ENCODE peak calls at places on chromosomes 4 and X, in nine cellular contexts. A is IMR-90, X is HTR-8/SVneo, L is T-helper 1 cell, V is bronchial epithelial cell, G is HS-27A, Z is pons, B is MV-4-11, N is SK-N-DZ. R is an unnamed sample.

GRCh38 chr4:141246243-141246642 is 25.5 kb downstream of the ZNF330 start:
- DNase-seq in G (peak; percentile 54), X (peak; percentile 27), B (peak; percentile 11), L (no peak), A (peak; percentile 74), N (no peak), V (no peak), Z (no peak), R (no peak)

GRCh38 chr4:164997324-164997723 is 19.9 kb upstream of the TRIM61 start:
- DNase-seq in G (peak; percentile 7), V (no peak), B (peak; percentile 9), X (peak; percentile 27), L (no peak), Z (peak; percentile 72), A (no peak), N (no peak), R (no peak)

GRCh38 chr4:7134737-7135388 is 57.5 kb upstream of the SORCS2 start:
- DNase-seq in Z (peak; percentile 45), X (peak; percentile 57), L (no peak), N (no peak), B (peak; percentile 42), A (peak; percentile 84), G (peak; percentile 82), V (no peak), R (no peak)

GRCh38 chr4:1053080-1053661 is 41.7 kb downstream of the FGFRL1 start:
- DNase-seq in N (no peak), A (peak; percentile 86), X (no peak), G (no peak), V (peak; percentile 63), Z (no peak), B (no peak), L (no peak), R (no peak)

GRCh38 chrX:20595928-20596550 is 329.3 kb upstream of the RPS6KA3 start:
- DNase-seq in X (no peak), N (no peak), B (no peak), A (no peak), G (no peak), V (peak; percentile 25), Z (no peak), L (no peak), R (no peak)

GRCh38 chr4:168150651-168151050 is 58.3 kb downstream of the ANXA10 start:
- DNase-seq in L (no peak), G (no peak), V (no peak), B (no peak), A (no peak), N (no peak), Z (no peak), X (no peak), R (no peak)

GRCh38 chrX:12401252-12401651 is 263.0 kb downstream of the FRMPD4 start:
- DNase-seq in Z (no peak), G (no peak), L (no peak), A (no peak), B (no peak), X (no peak), V (no peak), N (no peak), R (no peak)

GRCh38 chr4:68218044-68218443 is 27.4 kb downstream of the TMPRSS11B start:
- DNase-seq in G (peak; percentile 29), A (no peak), L (no peak), B (no peak), N (no peak), Z (no peak), V (peak; percentile 34), X (no peak), R (no peak)

GRCh38 chr4:121593760-121594159 is 103.0 kb downstream of the ANXA5 start:
- DNase-seq in L (no peak), N (no peak), G (no peak), V (no peak), A (no peak), Z (no peak), X (no peak), B (no peak), R (no peak)

GRCh38 chrX:136616987-136617685 is 30.8 kb upstream of the CD40LG start:
- DNase-seq in B (no peak), G (no peak), V (no peak), L (no peak), X (no peak), N (no peak), A (no peak), Z (no peak), R (no peak)

GRCh38 chr4:56477192-56477706 is 9.8 kb downstream of the SRP72 start:
- DNase-seq in A (no peak), N (no peak), B (no peak), G (no peak), L (no peak), Z (no peak), V (no peak), X (no peak), R (no peak)

GRCh38 chr4:137417676-137418075 is 114.6 kb downstream of the PCDH18 start:
- DNase-seq in V (no peak), B (no peak), N (no peak), X (no peak), L (no peak), A (peak; percentile 69), G (peak; percentile 11), Z (no peak), R (no peak)

GRCh38 chr4:124940387-124940786 is 227.9 kb upstream of the ANKRD50 start:
- DNase-seq in A (peak; percentile 98), N (no peak), Z (peak; percentile 15), X (peak; percentile 49), B (no peak), L (no peak), G (peak; percentile 62), V (peak; percentile 97), R (no peak)

GRCh38 chr4:119105605-119106004 is 30.0 kb upstream of the MYOZ2 start:
- DNase-seq in L (no peak), Z (no peak), N (no peak), B (peak; percentile 68), G (no peak), V (peak; percentile 47), A (no peak), X (no peak), R (no peak)

GRCh38 chrX:56343231-56343630 is 111.1 kb downstream of the KLF8 start:
- DNase-seq in B (no peak), Z (no peak), X (no peak), V (no peak), A (no peak), L (no peak), G (no peak), N (no peak), R (no peak)

GRCh38 chrX:64850371-64851082 is 125.7 kb downstream of the ZC4H2 start:
- DNase-seq in X (no peak), B (no peak), N (no peak), L (no peak), V (no peak), Z (no peak), G (no peak), A (no peak), R (no peak)

GRCh38 chr4:186104895-186105720 is 604 bp downstream of the FAM149A start:
- DNase-seq in G (no peak), A (no peak), B (no peak), V (no peak), L (no peak), Z (no peak), N (no peak), X (peak; percentile 48), R (no peak)

GRCh38 chr4:128601992-128602695 is 207.4 kb upstream of the JADE1 start:
- DNase-seq in X (no peak), A (peak; percentile 31), N (no peak), Z (peak; percentile 27), G (no peak), B (no peak), L (no peak), V (peak; percentile 15), R (no peak)

GRCh38 chr4:73222466-73223257 is 35.9 kb downstream of the ANKRD17 start:
- DNase-seq in N (peak; percentile 77), V (peak; percentile 97), L (peak; percentile 52), A (peak; percentile 97), G (peak; percentile 59), X (peak; percentile 73), B (peak; percentile 92), Z (peak; percentile 97), R (peak; percentile 48)

GRCh38 chrX:56792270-56793111 is 63.4 kb downstream of the NBDY start:
- DNase-seq in A (no peak), G (no peak), V (no peak), Z (no peak), B (no peak), L (no peak), N (no peak), X (no peak), R (no peak)

GRCh38 chr4:189143255-189143654 is 797.4 kb upstream of the FRG1 start:
- DNase-seq in A (peak; percentile 66), V (peak; percentile 100), B (no peak), Z (no peak), L (no peak), X (peak; percentile 69), G (no peak), N (no peak), R (no peak)

GRCh38 chr4:2251795-2252529 is 9.9 kb downstream of the MXD4 start:
- DNase-seq in V (no peak), A (no peak), X (no peak), L (no peak), B (no peak), G (no peak), Z (no peak), N (no peak), R (no peak)

GRCh38 chr4:13208558-13209193 is 275.5 kb downstream of the RAB28 start:
- DNase-seq in B (no peak), X (no peak), Z (no peak), L (no peak), V (no peak), A (no peak), N (no peak), G (no peak), R (no peak)

GRCh38 chrX:123077671-123078070 is 106.4 kb upstream of the GRIA3 start:
- DNase-seq in A (no peak), V (no peak), N (peak; percentile 72), Z (no peak), X (no peak), B (no peak), G (no peak), L (no peak), R (no peak)

R was measured in T follicular helper cell.